ENCODE peak calls at places on chromosomes 5 and 9, in six cellular contexts. One of them, this sample, is unnamed.

GRCh38 chr5:8059337-8059736 is 190.4 kb downstream of the MTRR start:
- DNase-seq in iPS-NIHi11: no peak
- DNase-seq in stimulated activated CD4-positive, alpha-beta T cell treated with anti-CD3 and anti-CD28 coated beads, Interleukin-2, amount 100 ng/mL, for 48 hours: no peak
- DNase-seq in small intestine: no peak
- DNase-seq in T-helper 9 cell: no peak
- DNase-seq in anterior cingulate cortex: no peak
- DNase-seq in this sample: no peak

GRCh38 chr9:131622536-131622935 is 77.2 kb downstream of the PRRT1B start:
- DNase-seq in iPS-NIHi11: no peak
- DNase-seq in stimulated activated CD4-positive, alpha-beta T cell treated with anti-CD3 and anti-CD28 coated beads, Interleukin-2, amount 100 ng/mL, for 48 hours: no peak
- DNase-seq in small intestine: no peak
- DNase-seq in T-helper 9 cell: no peak
- DNase-seq in anterior cingulate cortex: no peak
- DNase-seq in this sample: no peak

GRCh38 chr5:73901455-73901854 is 275.5 kb downstream of the ARHGEF28 start:
- DNase-seq in iPS-NIHi11: peak
- DNase-seq in stimulated activated CD4-positive, alpha-beta T cell treated with anti-CD3 and anti-CD28 coated beads, Interleukin-2, amount 100 ng/mL, for 48 hours: no peak
- DNase-seq in small intestine: peak
- DNase-seq in T-helper 9 cell: no peak
- DNase-seq in anterior cingulate cortex: no peak
- DNase-seq in this sample: peak

GRCh38 chr5:96972599-96973334 is 36.9 kb downstream of the LNPEP start:
- DNase-seq in iPS-NIHi11: no peak
- DNase-seq in stimulated activated CD4-positive, alpha-beta T cell treated with anti-CD3 and anti-CD28 coated beads, Interleukin-2, amount 100 ng/mL, for 48 hours: no peak
- DNase-seq in small intestine: no peak
- DNase-seq in T-helper 9 cell: no peak
- DNase-seq in anterior cingulate cortex: no peak
- DNase-seq in this sample: no peak

GRCh38 chr5:143977891-143978448 is 166.0 kb downstream of the HMHB1 start:
- DNase-seq in iPS-NIHi11: no peak
- DNase-seq in stimulated activated CD4-positive, alpha-beta T cell treated with anti-CD3 and anti-CD28 coated beads, Interleukin-2, amount 100 ng/mL, for 48 hours: no peak
- DNase-seq in small intestine: no peak
- DNase-seq in T-helper 9 cell: no peak
- DNase-seq in anterior cingulate cortex: no peak
- DNase-seq in this sample: no peak

GRCh38 chr9:124780757-124781151 is 3.8 kb downstream of the OLFML2A start:
- DNase-seq in iPS-NIHi11: no peak
- DNase-seq in stimulated activated CD4-positive, alpha-beta T cell treated with anti-CD3 and anti-CD28 coated beads, Interleukin-2, amount 100 ng/mL, for 48 hours: no peak
- DNase-seq in small intestine: no peak
- DNase-seq in T-helper 9 cell: no peak
- DNase-seq in anterior cingulate cortex: no peak
- DNase-seq in this sample: no peak

GRCh38 chr5:140611020-140611521 is 21.9 kb downstream of the CD14 start:
- DNase-seq in iPS-NIHi11: no peak
- DNase-seq in stimulated activated CD4-positive, alpha-beta T cell treated with anti-CD3 and anti-CD28 coated beads, Interleukin-2, amount 100 ng/mL, for 48 hours: no peak
- DNase-seq in small intestine: no peak
- DNase-seq in T-helper 9 cell: no peak
- DNase-seq in anterior cingulate cortex: no peak
- DNase-seq in this sample: no peak

GRCh38 chr5:141692919-141693848 is 11.2 kb upstream of the ARAP3 start:
- DNase-seq in iPS-NIHi11: peak
- DNase-seq in stimulated activated CD4-positive, alpha-beta T cell treated with anti-CD3 and anti-CD28 coated beads, Interleukin-2, amount 100 ng/mL, for 48 hours: peak
- DNase-seq in small intestine: peak
- DNase-seq in T-helper 9 cell: peak
- DNase-seq in anterior cingulate cortex: peak
- DNase-seq in this sample: no peak

GRCh38 chr5:116273458-116274242 is 188.8 kb downstream of the COMMD10 start:
- DNase-seq in iPS-NIHi11: no peak
- DNase-seq in stimulated activated CD4-positive, alpha-beta T cell treated with anti-CD3 and anti-CD28 coated beads, Interleukin-2, amount 100 ng/mL, for 48 hours: no peak
- DNase-seq in small intestine: no peak
- DNase-seq in T-helper 9 cell: no peak
- DNase-seq in anterior cingulate cortex: no peak
- DNase-seq in this sample: no peak

GRCh38 chr9:134936762-134937555 is 19.2 kb upstream of the FCN1 start:
- DNase-seq in iPS-NIHi11: no peak
- DNase-seq in stimulated activated CD4-positive, alpha-beta T cell treated with anti-CD3 and anti-CD28 coated beads, Interleukin-2, amount 100 ng/mL, for 48 hours: no peak
- DNase-seq in small intestine: no peak
- DNase-seq in T-helper 9 cell: no peak
- DNase-seq in anterior cingulate cortex: no peak
- DNase-seq in this sample: no peak

GRCh38 chr5:73661753-73662152 is 35.8 kb downstream of the ARHGEF28 start:
- DNase-seq in iPS-NIHi11: no peak
- DNase-seq in stimulated activated CD4-positive, alpha-beta T cell treated with anti-CD3 and anti-CD28 coated beads, Interleukin-2, amount 100 ng/mL, for 48 hours: no peak
- DNase-seq in small intestine: no peak
- DNase-seq in T-helper 9 cell: no peak
- DNase-seq in anterior cingulate cortex: no peak
- DNase-seq in this sample: no peak

GRCh38 chr5:172370648-172371248 is 83.6 kb downstream of the SH3PXD2B start:
- DNase-seq in iPS-NIHi11: peak
- DNase-seq in stimulated activated CD4-positive, alpha-beta T cell treated with anti-CD3 and anti-CD28 coated beads, Interleukin-2, amount 100 ng/mL, for 48 hours: peak
- DNase-seq in small intestine: peak
- DNase-seq in T-helper 9 cell: no peak
- DNase-seq in anterior cingulate cortex: no peak
- DNase-seq in this sample: peak

GRCh38 chr9:27125030-27125429 is 16.0 kb downstream of the TEK start:
- DNase-seq in iPS-NIHi11: no peak
- DNase-seq in stimulated activated CD4-positive, alpha-beta T cell treated with anti-CD3 and anti-CD28 coated beads, Interleukin-2, amount 100 ng/mL, for 48 hours: no peak
- DNase-seq in small intestine: peak
- DNase-seq in T-helper 9 cell: no peak
- DNase-seq in anterior cingulate cortex: peak
- DNase-seq in this sample: peak

GRCh38 chr9:38432922-38433510 is 8.8 kb upstream of the IGFBPL1 start:
- DNase-seq in iPS-NIHi11: peak
- DNase-seq in stimulated activated CD4-positive, alpha-beta T cell treated with anti-CD3 and anti-CD28 coated beads, Interleukin-2, amount 100 ng/mL, for 48 hours: no peak
- DNase-seq in small intestine: peak
- DNase-seq in T-helper 9 cell: no peak
- DNase-seq in anterior cingulate cortex: no peak
- DNase-seq in this sample: peak

This sample was measured in colonic mucosa.